ENCODE peak calls at places on chromosomes 5 and 9, in nine cellular contexts. Q is T-helper 9 cell; Z is AG20443; F is AG04449; X is KBM-7; D is activated CD4-positive, alpha-beta T cell treated with anti-CD3 and anti-CD28 coated beads, Interleukin-2, amount 50 U/mL, for 1 hour; N is naive thymus-derived CD8-positive, alpha-beta T cell; A is foreskin fibroblast; W is activated T-cell treated with anti-CD3 and anti-CD28 coated beads, Interleukin-2, amount 50 U/mL, for 72 hours. E is an unnamed sample.

GRCh38 chr5:1140188-1140817 is 28.4 kb upstream of the SLC12A7 start:
- DNase-seq in Q (peak; percentile 72), Z (peak; percentile 71), F (no peak), X (peak; percentile 83), D (peak; percentile 80), N (peak; percentile 72), A (peak; percentile 42), W (peak; percentile 88), E (peak; percentile 64)

GRCh38 chr5:157100140-157100679 is 8.6 kb downstream of the HAVCR2 start:
- DNase-seq in Q (no peak), Z (peak; percentile 53), F (no peak), X (peak; percentile 7), D (no peak), N (no peak), A (peak; percentile 68), W (peak; percentile 52), E (peak; percentile 60)

GRCh38 chr5:139282195-139282557 is 11.4 kb upstream of the MATR3 start:
- DNase-seq in Q (no peak), Z (no peak), F (no peak), X (no peak), D (no peak), N (no peak), A (peak; percentile 47), W (no peak), E (no peak)

GRCh38 chr9:126223798-126224531 is 102.7 kb upstream of the MVB12B start:
- DNase-seq in Q (no peak), Z (no peak), F (no peak), X (no peak), D (no peak), N (no peak), A (no peak), W (no peak), E (no peak)

GRCh38 chr5:138623053-138623452 is 47.9 kb upstream of the HSPA9 start:
- DNase-seq in Q (no peak), Z (no peak), F (no peak), X (no peak), D (no peak), N (no peak), A (peak; percentile 32), W (no peak), E (no peak)

GRCh38 chr5:98206566-98206965 is 566.9 kb upstream of the RGMB start:
- DNase-seq in Q (no peak), Z (no peak), F (no peak), X (no peak), D (no peak), N (no peak), A (no peak), W (no peak), E (no peak)

GRCh38 chr5:14155730-14156129 is 12.6 kb downstream of the TRIO start:
- DNase-seq in Q (no peak), Z (no peak), F (no peak), X (no peak), D (no peak), N (no peak), A (no peak), W (no peak), E (no peak)

GRCh38 chr9:129291041-129291501 is 113.0 kb upstream of the IER5L start:
- DNase-seq in Q (no peak), Z (peak; percentile 8), F (no peak), X (no peak), D (no peak), N (no peak), A (no peak), W (no peak), E (no peak)

GRCh38 chr5:45578270-45578669 is 117.9 kb downstream of the HCN1 start:
- DNase-seq in Q (no peak), Z (no peak), F (no peak), X (no peak), D (no peak), N (no peak), A (no peak), W (no peak), E (peak; percentile 41)

E was measured in Caki2.